ENCODE peak calls at places on chromosomes 7 and 10, in six cellular contexts. One of them, this sample, is unnamed.
A peak's percentile ranks its signal among the peaks of the same experiment; 100 is the strongest.

GRCh38 chr10:63972949-63973827 is 452.0 kb downstream of the REEP3 start:
- DNase-seq in stomach: no peak
- DNase-seq in adrenal gland: no peak
- DNase-seq in cardiac muscle cell: no peak
- DNase-seq in heart left ventricle: no peak
- DNase-seq in tibial artery: peak; percentile 49
- DNase-seq in this sample: no peak

GRCh38 chr10:94571528-94571927 is 25.9 kb downstream of the HELLS start:
- DNase-seq in tibial artery: no peak
- DNase-seq in heart left ventricle: no peak
- DNase-seq in stomach: no peak
- DNase-seq in cardiac muscle cell: no peak
- DNase-seq in adrenal gland: no peak
- DNase-seq in this sample: no peak

GRCh38 chr7:54678763-54679396 is 80.1 kb downstream of the SEC61G start:
- DNase-seq in cardiac muscle cell: no peak
- DNase-seq in tibial artery: no peak
- DNase-seq in heart left ventricle: no peak
- DNase-seq in adrenal gland: no peak
- DNase-seq in stomach: no peak
- DNase-seq in this sample: no peak

GRCh38 chr10:49560526-49560925 is 21.6 kb upstream of the ERCC6 start:
- DNase-seq in heart left ventricle: no peak
- DNase-seq in tibial artery: no peak
- DNase-seq in adrenal gland: no peak
- DNase-seq in cardiac muscle cell: no peak
- DNase-seq in stomach: no peak
- DNase-seq in this sample: no peak

GRCh38 chr10:71363936-71364335 is 32.8 kb upstream of the CDH23 start:
- DNase-seq in adrenal gland: no peak
- DNase-seq in heart left ventricle: no peak
- DNase-seq in cardiac muscle cell: no peak
- DNase-seq in tibial artery: no peak
- DNase-seq in stomach: no peak
- DNase-seq in this sample: no peak

GRCh38 chr10:93821051-93821772 is 63.5 kb downstream of the LGI1 start:
- DNase-seq in tibial artery: no peak
- DNase-seq in adrenal gland: no peak
- DNase-seq in stomach: no peak
- DNase-seq in cardiac muscle cell: peak; percentile 45
- DNase-seq in heart left ventricle: no peak
- DNase-seq in this sample: peak; percentile 74

GRCh38 chr10:122990278-122990677 is 10.1 kb downstream of the PSTK start:
- DNase-seq in tibial artery: no peak
- DNase-seq in cardiac muscle cell: no peak
- DNase-seq in heart left ventricle: no peak
- DNase-seq in stomach: no peak
- DNase-seq in adrenal gland: no peak
- DNase-seq in this sample: no peak

GRCh38 chr10:104642311-104643022 is 1.4 kb downstream of the SORCS3 start:
- DNase-seq in stomach: no peak
- DNase-seq in cardiac muscle cell: peak; percentile 91
- DNase-seq in tibial artery: no peak
- DNase-seq in adrenal gland: peak; percentile 60
- DNase-seq in heart left ventricle: peak; percentile 15
- DNase-seq in this sample: peak; percentile 5

GRCh38 chr7:112453505-112454171 is 3.4 kb downstream of the IFRD1 start:
- DNase-seq in heart left ventricle: no peak
- DNase-seq in adrenal gland: no peak
- DNase-seq in cardiac muscle cell: no peak
- DNase-seq in stomach: no peak
- DNase-seq in tibial artery: no peak
- DNase-seq in this sample: peak; percentile 18

GRCh38 chr7:133704436-133704835 is 422.7 kb upstream of the LRGUK start:
- DNase-seq in stomach: no peak
- DNase-seq in cardiac muscle cell: no peak
- DNase-seq in heart left ventricle: no peak
- DNase-seq in tibial artery: no peak
- DNase-seq in adrenal gland: no peak
- DNase-seq in this sample: no peak

GRCh38 chr7:12291870-12292269 is 80.8 kb downstream of the TMEM106B start:
- DNase-seq in adrenal gland: no peak
- DNase-seq in cardiac muscle cell: no peak
- DNase-seq in heart left ventricle: no peak
- DNase-seq in tibial artery: no peak
- DNase-seq in stomach: no peak
- DNase-seq in this sample: peak; percentile 8

GRCh38 chr10:42933454-42934340 is 143.2 kb upstream of the RET start:
- DNase-seq in tibial artery: no peak
- DNase-seq in heart left ventricle: peak; percentile 48
- DNase-seq in cardiac muscle cell: peak; percentile 33
- DNase-seq in stomach: peak; percentile 65
- DNase-seq in adrenal gland: no peak
- DNase-seq in this sample: peak; percentile 35

GRCh38 chr7:130867581-130868136 is 133.7 kb upstream of the KLF14 start:
- DNase-seq in tibial artery: no peak
- DNase-seq in adrenal gland: no peak
- DNase-seq in heart left ventricle: no peak
- DNase-seq in cardiac muscle cell: no peak
- DNase-seq in stomach: no peak
- DNase-seq in this sample: no peak

GRCh38 chr10:13775786-13776780 is 189.3 kb downstream of the PRPF18 start:
- DNase-seq in stomach: no peak
- DNase-seq in tibial artery: no peak
- DNase-seq in cardiac muscle cell: no peak
- DNase-seq in adrenal gland: no peak
- DNase-seq in heart left ventricle: no peak
- DNase-seq in this sample: no peak

DNA sequence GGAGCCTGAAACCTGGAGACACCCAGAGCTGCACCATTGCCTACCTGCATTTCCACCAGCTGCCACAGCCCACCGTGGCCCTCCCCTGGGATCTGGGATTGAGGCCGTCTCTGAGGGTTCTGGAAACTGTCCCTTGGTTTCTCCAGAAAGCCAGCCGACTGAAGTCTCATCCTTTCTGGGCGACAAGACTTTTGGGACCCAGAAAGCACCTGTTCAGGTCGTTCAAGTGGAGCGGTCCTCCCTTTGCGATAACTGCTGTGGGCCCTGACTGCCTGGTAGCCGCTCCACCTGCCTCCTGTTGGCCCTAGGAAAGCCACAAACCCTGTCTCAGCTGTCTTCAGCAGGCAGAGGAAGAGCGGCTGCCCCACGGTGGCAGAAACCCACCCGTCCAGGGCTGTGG is 346.0 kb upstream of the MKI67 start:
- DNase-seq in cardiac muscle cell: no peak
- DNase-seq in heart left ventricle: no peak
- DNase-seq in adrenal gland: no peak
- DNase-seq in tibial artery: no peak
- DNase-seq in stomach: no peak
- DNase-seq in this sample: no peak
- H3K9me3 ChIP-seq in cardiac muscle cell: no peaks in the 10 kb centered on the region
- H3K9me3 ChIP-seq in heart left ventricle: no peaks in the 10 kb centered on the region
- H3K9me3 ChIP-seq in adrenal gland: no peaks in the 10 kb centered on the region
- H3K9me3 ChIP-seq in tibial artery: no peaks in the 10 kb centered on the region
- H3K9me3 ChIP-seq in stomach: no peaks in the 10 kb centered on the region
- H3K9me3 ChIP-seq in this sample: no peaks in the 10 kb centered on the region

DNA sequence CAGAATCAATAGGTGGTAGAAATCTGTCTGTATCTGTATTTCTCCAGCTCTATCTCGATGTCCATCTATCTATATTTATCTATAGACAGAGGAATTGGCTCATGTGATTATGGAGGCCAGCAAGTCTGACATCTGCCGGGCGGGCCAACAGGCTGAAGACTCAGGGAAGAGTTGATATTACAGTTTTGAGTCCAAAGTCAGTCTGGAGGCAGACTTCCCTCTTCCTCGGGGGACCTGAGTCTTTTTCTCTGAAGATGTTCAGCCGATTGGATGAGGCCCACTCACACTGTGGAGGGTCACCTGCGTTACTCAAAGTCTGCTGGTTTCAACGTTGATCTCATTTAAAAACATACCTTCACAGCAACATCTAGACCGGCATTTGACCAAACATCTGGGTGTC is 98.7 kb downstream of the RAMP3 start:
- DNase-seq in tibial artery: no peak
- DNase-seq in adrenal gland: no peak
- DNase-seq in cardiac muscle cell: no peak
- DNase-seq in heart left ventricle: no peak
- DNase-seq in stomach: no peak
- DNase-seq in this sample: no peak
- H3K4me1 ChIP-seq in tibial artery: no peaks in the 10 kb centered on the region
- H3K4me1 ChIP-seq in adrenal gland: no peaks in the 10 kb centered on the region
- H3K4me1 ChIP-seq in cardiac muscle cell: no peaks in the 10 kb centered on the region
- H3K4me1 ChIP-seq in heart left ventricle: no peaks in the 10 kb centered on the region
- H3K4me1 ChIP-seq in stomach: no peaks in the 10 kb centered on the region
- H3K4me1 ChIP-seq in this sample: no peaks in the 10 kb centered on the region

GRCh38 chr10:69674786-69675185 is 44.7 kb downstream of the FAM241B start:
- DNase-seq in heart left ventricle: no peak
- DNase-seq in tibial artery: no peak
- DNase-seq in stomach: no peak
- DNase-seq in adrenal gland: no peak
- DNase-seq in cardiac muscle cell: no peak
- DNase-seq in this sample: no peak

GRCh38 chr10:69676301-69676700 is 46.3 kb downstream of the FAM241B start:
- DNase-seq in stomach: no peak
- DNase-seq in adrenal gland: no peak
- DNase-seq in tibial artery: no peak
- DNase-seq in heart left ventricle: no peak
- DNase-seq in cardiac muscle cell: no peak
- DNase-seq in this sample: no peak

GRCh38 chr10:69680610-69681009 is 50.6 kb downstream of the FAM241B start:
- DNase-seq in cardiac muscle cell: no peak
- DNase-seq in tibial artery: no peak
- DNase-seq in adrenal gland: no peak
- DNase-seq in heart left ventricle: no peak
- DNase-seq in stomach: no peak
- DNase-seq in this sample: no peak

GRCh38 chr10:69679736-69680135 is 49.7 kb downstream of the FAM241B start:
- DNase-seq in tibial artery: peak; percentile 25
- DNase-seq in cardiac muscle cell: no peak
- DNase-seq in adrenal gland: no peak
- DNase-seq in stomach: no peak
- DNase-seq in heart left ventricle: no peak
- DNase-seq in this sample: no peak

GRCh38 chr10:69677914-69678654 is 48.0 kb downstream of the FAM241B start:
- DNase-seq in heart left ventricle: no peak
- DNase-seq in adrenal gland: no peak
- DNase-seq in tibial artery: no peak
- DNase-seq in cardiac muscle cell: no peak
- DNase-seq in stomach: no peak
- DNase-seq in this sample: no peak
- H3K27me3 ChIP-seq in heart left ventricle: no peaks in the 10 kb centered on the region
- H3K27me3 ChIP-seq in adrenal gland: no peaks in the 10 kb centered on the region
- H3K27me3 ChIP-seq in tibial artery: no peaks in the 10 kb centered on the region
- H3K27me3 ChIP-seq in cardiac muscle cell: no peaks in the 10 kb centered on the region
- H3K27me3 ChIP-seq in stomach: no peaks in the 10 kb centered on the region
- H3K27me3 ChIP-seq in this sample: no peaks in the 10 kb centered on the region

DNA sequence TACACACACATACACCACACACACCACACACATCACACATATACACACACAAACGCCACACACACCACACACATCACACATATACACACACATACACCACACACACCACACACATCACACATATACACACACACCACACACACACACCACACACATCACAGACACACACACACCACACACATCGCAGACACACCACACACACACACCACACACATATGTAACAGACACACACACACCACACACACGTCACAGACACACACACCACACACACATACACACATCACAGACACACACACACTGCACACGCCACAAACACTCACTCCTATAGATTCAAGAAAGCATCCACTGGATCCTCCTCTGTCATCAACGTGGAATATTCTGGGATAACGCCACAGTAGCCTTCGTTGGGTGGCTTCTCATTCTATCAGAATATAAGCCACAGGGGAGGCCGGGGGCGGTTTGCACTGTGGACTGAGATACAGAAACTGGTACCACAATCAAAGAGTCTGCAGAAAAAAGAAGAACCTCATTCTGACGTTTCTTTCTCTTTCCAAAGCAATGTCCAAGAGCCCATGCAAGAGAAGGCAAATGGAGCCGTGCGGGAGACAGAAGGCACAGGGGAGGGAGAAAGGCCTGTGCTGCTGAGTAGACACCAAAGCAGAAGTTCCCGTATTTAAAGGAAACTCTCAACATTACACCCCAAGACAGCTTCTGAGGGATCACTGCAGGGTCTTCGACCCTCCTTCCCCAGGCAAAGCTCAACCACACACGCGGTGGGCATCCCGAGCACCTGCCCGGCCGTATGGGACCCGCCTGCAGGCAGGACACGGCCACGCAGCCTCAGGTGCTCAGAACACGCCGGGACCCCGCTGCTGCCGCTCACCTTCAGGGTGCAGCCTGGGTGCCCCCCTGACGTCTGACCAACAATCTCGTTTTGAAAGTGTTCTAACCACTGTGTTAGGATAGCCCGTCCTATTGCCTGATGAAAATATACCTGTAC is 321.2 kb downstream of the DNAJB6 start:
- DNase-seq in heart left ventricle: no peak
- DNase-seq in adrenal gland: no peak
- DNase-seq in cardiac muscle cell: no peak
- DNase-seq in tibial artery: peak; percentile 43
- DNase-seq in stomach: no peak
- DNase-seq in this sample: no peak
- H3K9me3 ChIP-seq in heart left ventricle: no peaks in the 10 kb centered on the region
- H3K9me3 ChIP-seq in adrenal gland: no peaks in the 10 kb centered on the region
- H3K9me3 ChIP-seq in cardiac muscle cell: no peaks in the 10 kb centered on the region
- H3K9me3 ChIP-seq in tibial artery: no peaks in the 10 kb centered on the region
- H3K9me3 ChIP-seq in stomach: no peaks in the 10 kb centered on the region
- H3K9me3 ChIP-seq in this sample: no peaks in the 10 kb centered on the region

DNA sequence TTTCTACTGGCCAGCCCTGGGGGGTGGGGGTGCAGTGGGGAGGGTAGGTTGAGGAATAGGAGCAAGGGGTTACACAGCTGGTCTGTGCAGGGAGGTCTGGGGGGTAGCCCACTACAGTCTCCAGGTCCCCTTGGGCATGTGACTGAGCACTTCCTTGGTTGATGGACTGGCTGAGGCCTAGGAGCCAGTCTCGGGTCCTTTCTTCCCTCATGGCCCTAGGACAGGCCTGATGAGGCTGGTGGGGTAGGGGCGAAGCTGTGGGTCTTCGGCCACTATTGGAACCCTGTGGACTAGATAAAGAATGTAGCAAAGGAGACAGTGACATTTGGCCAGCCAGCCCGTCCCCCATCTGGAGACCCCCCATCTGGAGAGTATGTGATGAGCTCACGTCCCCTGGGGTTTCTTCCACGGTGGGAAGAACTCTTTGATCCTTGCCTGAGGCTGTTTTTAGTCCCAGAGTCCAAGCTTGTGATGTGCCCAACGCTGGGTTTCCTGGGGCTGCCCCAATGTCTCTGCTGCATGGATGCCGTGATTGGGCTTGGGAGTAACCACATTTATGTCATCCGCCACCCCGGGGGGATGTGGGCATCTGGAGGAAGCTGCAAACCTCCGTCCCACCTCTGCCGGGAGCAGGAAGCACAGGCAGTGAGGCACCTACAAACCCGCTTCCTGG is 20.7 kb downstream of the FAM241B start:
- DNase-seq in stomach: no peak
- DNase-seq in heart left ventricle: no peak
- DNase-seq in tibial artery: no peak
- DNase-seq in cardiac muscle cell: no peak
- DNase-seq in adrenal gland: no peak
- DNase-seq in this sample: no peak
- H3K4me1 ChIP-seq in stomach: no peaks in the 10 kb centered on the region
- H3K4me1 ChIP-seq in heart left ventricle: no peaks in the 10 kb centered on the region
- H3K4me1 ChIP-seq in tibial artery: no peaks in the 10 kb centered on the region
- H3K4me1 ChIP-seq in cardiac muscle cell: peaks cover 61% of the 10 kb centered on the region
- H3K4me1 ChIP-seq in adrenal gland: no peaks in the 10 kb centered on the region
- H3K4me1 ChIP-seq in this sample: no peaks in the 10 kb centered on the region

This sample was measured in small intestine.